ENCODE peak calls at places on chromosomes 6 and 20, in four cellular contexts. O, H, R and B are unnamed samples.

GRCh38 chr6:140178550-140179334 is 804.3 kb upstream of the CITED2 start:
- DNase-seq in O (no peak), H (no peak), R (no peak), B (no peak)

GRCh38 chr6:158933075-158933474 is 66.9 kb downstream of the RSPH3 start:
- DNase-seq in O (no peak), H (no peak), R (no peak), B (no peak)

GRCh38 chr6:79782775-79783174 is 151.6 kb downstream of the SH3BGRL2 start:
- DNase-seq in O (no peak), H (no peak), R (no peak), B (no peak)

GRCh38 chr6:113654396-113654795 is 202.7 kb upstream of the MARCKS start:
- DNase-seq in O (peak), H (peak), R (no peak), B (no peak)

GRCh38 chr6:140979642-140980091 is 1153.1 kb upstream of the GJE1 start:
- DNase-seq in O (no peak), H (no peak), R (no peak), B (no peak)

GRCh38 chr6:149135809-149136208 is 181.7 kb upstream of the TAB2 start:
- DNase-seq in O (no peak), H (no peak), R (no peak), B (no peak)

GRCh38 chr6:135257641-135258405 is 76.7 kb downstream of the MYB start:
- DNase-seq in O (no peak), H (no peak), R (no peak), B (no peak)

GRCh38 chr6:26284537-26285142 is 80.4 kb upstream of the BTN3A2 start:
- DNase-seq in O (no peak), H (peak), R (peak), B (no peak)

GRCh38 chr6:56953597-56954388 is 1.1 kb upstream of the BEND6 start:
- DNase-seq in O (no peak), H (peak), R (peak), B (no peak)

GRCh38 chr6:88982720-88983119 is 19.3 kb upstream of the RNGTT start:
- DNase-seq in O (peak), H (no peak), R (peak), B (no peak)

GRCh38 chr6:6927437-6928361 is 180.1 kb upstream of the RREB1 start:
- DNase-seq in O (no peak), H (no peak), R (no peak), B (no peak)

GRCh38 chr6:117906905-117907599 is at the start of gene SLC35F1:
- DNase-seq in O (no peak), H (no peak), R (no peak), B (no peak)

GRCh38 chr6:147065786-147066185 is 138.4 kb upstream of the STXBP5 start:
- DNase-seq in O (no peak), H (peak), R (no peak), B (no peak)

GRCh38 chr6:138546733-138547185 is 47.5 kb upstream of the NHSL1 start:
- DNase-seq in O (no peak), H (no peak), R (no peak), B (no peak)

GRCh38 chr6:148054219-148054618 is 288.4 kb upstream of the SASH1 start:
- DNase-seq in O (no peak), H (no peak), R (no peak), B (no peak)

GRCh38 chr20:35448788-35449373 is 6.5 kb upstream of the CEP250 start:
- DNase-seq in O (no peak), H (no peak), R (no peak), B (no peak)

GRCh38 chr20:64038252-64038578 is 2.2 kb downstream of the C20orf204 start:
- DNase-seq in O (peak), H (no peak), R (no peak), B (no peak)

GRCh38 chr6:1247058-1247457 is 64.8 kb upstream of the FOXQ1 start:
- DNase-seq in O (no peak), H (no peak), R (no peak), B (no peak)

GRCh38 chr6:15763827-15764226 is 101.0 kb upstream of the DTNBP1 start:
- DNase-seq in O (peak), H (peak), R (no peak), B (no peak)

GRCh38 chr20:49508435-49509199 is 26.1 kb upstream of the KCNB1 start:
- DNase-seq in O (peak), H (no peak), R (peak), B (no peak)

GRCh38 chr6:167090171-167090570 is 32.7 kb upstream of the CCR6 start:
- DNase-seq in O (no peak), H (no peak), R (no peak), B (no peak)

GRCh38 chr6:57013501-57013900 is 33.0 kb upstream of the KIAA1586 start:
- DNase-seq in O (no peak), H (no peak), R (no peak), B (no peak)

GRCh38 chr6:128520436-128521301 is at the start of gene PTPRK:
- DNase-seq in O (peak), H (peak), R (no peak), B (peak)

GRCh38 chr6:25919657-25920056 is 10.8 kb downstream of the SLC17A2 start:
- DNase-seq in O (no peak), H (no peak), R (no peak), B (no peak)

GRCh38 chr6:148711833-148712653 is 34.8 kb upstream of the UST start:
- DNase-seq in O (no peak), H (no peak), R (no peak), B (no peak)

GRCh38 chr6:39428152-39428551 is 105.7 kb upstream of the KCNK16 start:
- DNase-seq in O (no peak), H (no peak), R (no peak), B (peak)

GRCh38 chr6:35209081-35209480 is 4.7 kb upstream of the SCUBE3 start:
- DNase-seq in O (no peak), H (no peak), R (no peak), B (no peak)

GRCh38 chr6:55290736-55291135 is 36.5 kb upstream of the GFRAL start:
- DNase-seq in O (no peak), H (no peak), R (no peak), B (no peak)

GRCh38 chr6:55913213-55914195 is 38.1 kb upstream of the BMP5 start:
- DNase-seq in O (no peak), H (no peak), R (no peak), B (no peak)

GRCh38 chr6:154805288-154805911 is 72.2 kb downstream of the SCAF8 start:
- DNase-seq in O (peak), H (no peak), R (no peak), B (no peak)

GRCh38 chr6:42604150-42604549 is 40.3 kb downstream of the UBR2 start:
- DNase-seq in O (no peak), H (no peak), R (no peak), B (no peak)

GRCh38 chr20:47552996-47553395 is 51.3 kb downstream of the NCOA3 start:
- DNase-seq in O (no peak), H (no peak), R (no peak), B (no peak)

GRCh38 chr6:41531591-41532582 is 14.3 kb upstream of the FOXP4 start:
- DNase-seq in O (no peak), H (peak), R (peak), B (no peak)

DNA sequence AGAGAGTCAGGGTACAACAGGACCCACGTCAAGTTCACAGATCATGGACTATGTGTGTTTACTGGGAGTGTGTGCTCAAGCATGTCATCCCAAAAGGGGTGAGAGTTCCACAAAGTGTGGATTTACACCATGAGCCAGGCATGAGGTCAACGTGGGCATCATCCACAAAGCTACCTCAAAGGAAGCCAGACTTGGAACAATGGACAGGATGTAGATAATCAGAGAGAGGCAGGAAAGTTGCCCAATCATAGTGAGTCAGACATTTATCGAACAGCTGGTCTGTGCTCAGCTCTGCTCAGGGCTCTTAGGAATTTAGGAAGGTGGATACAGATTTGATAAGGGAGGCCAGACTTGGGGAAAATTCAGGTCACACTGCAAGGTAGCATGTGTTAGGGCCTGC is 317.2 kb upstream of the CDYL start:
- DNase-seq in O (no peak), H (no peak), R (no peak), B (no peak)
- H3K27ac ChIP-seq in O (no peak), H (no peak), R (no peak), B (no peak)

GRCh38 chr20:45933231-45934045 is 1.0 kb upstream of the PCIF1 start:
- DNase-seq in O (peak), H (peak), R (peak), B (no peak)

GRCh38 chr20:45935416-45936046 is 1.0 kb downstream of the PCIF1 start:
- DNase-seq in O (no peak), H (no peak), R (no peak), B (no peak)

GRCh38 chr20:45934046-45934586 is 367 bp upstream of the PCIF1 start:
- DNase-seq in O (peak), H (peak), R (no peak), B (no peak)

GRCh38 chr20:45937765-45938164 is 3.3 kb downstream of the PCIF1 start:
- DNase-seq in O (no peak), H (no peak), R (no peak), B (no peak)

GRCh38 chr20:45934587-45935415 is at the start of gene PCIF1:
- DNase-seq in O (peak), H (peak), R (peak), B (no peak)
- TF ChIP-seq POLR2A in O (peak), H (peak), R (peak), B (peak)

GRCh38 chr6:170284866-170285469 is 5.9 kb downstream of the DLL1 start:
- DNase-seq in O (no peak), H (no peak), R (no peak), B (no peak)

GRCh38 chr6:170282512-170283158 is 8.2 kb downstream of the DLL1 start:
- DNase-seq in O (no peak), H (no peak), R (no peak), B (no peak)

GRCh38 chr6:170281331-170282292 is 9.3 kb downstream of the DLL1 start:
- DNase-seq in O (no peak), H (no peak), R (no peak), B (no peak)

GRCh38 chr6:170284126-170284773 is 6.6 kb downstream of the DLL1 start:
- DNase-seq in O (no peak), H (no peak), R (no peak), B (no peak)

GRCh38 chr6:170283212-170284081 is 7.4 kb downstream of the DLL1 start:
- DNase-seq in O (no peak), H (no peak), R (no peak), B (no peak)
- TF ChIP-seq POLR2AphosphoS5 in O (no peak), H (no peak), R (no peak), B (peak)

DNA sequence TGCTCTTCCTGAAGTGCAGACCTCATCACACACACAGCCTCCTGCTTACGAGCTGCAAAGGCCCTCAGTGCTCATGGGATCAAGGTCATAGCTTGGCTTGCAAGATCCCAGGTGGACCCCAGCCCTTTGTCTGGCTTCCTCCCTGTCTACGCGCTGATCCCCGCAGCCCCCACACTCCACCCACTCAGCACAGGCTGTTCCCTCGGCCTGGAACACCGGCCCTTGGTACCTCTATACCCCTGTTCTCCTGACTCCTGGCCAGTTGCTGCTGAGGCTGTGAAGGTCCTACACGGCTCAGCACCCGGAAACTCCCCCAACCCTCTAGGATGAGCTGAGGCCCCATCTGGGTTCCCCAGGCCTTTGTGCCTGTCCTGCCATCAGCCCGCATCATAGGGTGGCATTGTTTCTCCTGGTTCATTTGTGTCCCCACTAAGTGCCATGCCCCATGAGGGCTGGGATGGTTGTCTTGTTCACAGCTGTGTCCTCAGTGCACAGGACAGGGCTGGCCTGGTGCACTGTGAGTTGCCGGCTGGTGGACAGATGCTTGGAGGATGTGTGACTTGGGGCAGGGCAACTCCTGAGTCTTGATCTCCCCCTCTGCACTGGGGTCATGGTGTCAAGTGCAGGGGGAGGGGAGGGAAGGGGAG is 57.0 kb downstream of the ADNP start:
- DNase-seq in O (no peak), H (no peak), R (no peak), B (no peak)
- H3K27ac ChIP-seq in O (no peak), H (no peak), R (no peak), B (no peak)

GRCh38 chr6:111604259-111605099 is 1.2 kb downstream of the TRAF3IP2 start:
- DNase-seq in O (no peak), H (peak), R (no peak), B (peak)
- TF ChIP-seq POLR2A in O (no peak), H (peak), R (no peak), B (no peak)

DNA sequence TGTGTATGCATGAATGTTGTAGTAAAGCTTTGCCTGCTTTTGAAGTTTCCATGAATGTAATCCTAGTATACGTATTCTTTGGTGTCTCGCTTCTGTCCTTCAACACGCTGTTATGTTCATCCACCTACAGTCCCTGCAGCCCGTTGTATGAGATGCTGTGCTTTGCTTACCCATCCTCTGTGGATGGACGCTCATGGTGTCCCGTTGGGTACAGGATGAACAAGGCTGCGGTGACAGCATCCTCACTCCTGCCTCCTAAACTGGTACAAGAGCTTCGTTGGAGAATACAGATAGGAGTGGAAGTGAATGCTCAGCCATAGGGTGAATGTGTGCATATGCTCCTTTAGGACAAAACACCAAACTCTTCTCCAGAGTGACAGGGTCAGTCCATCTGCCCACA is 366.2 kb downstream of the ZFAND3 start:
- DNase-seq in O (no peak), H (no peak), R (no peak), B (peak)
- TF ChIP-seq POLR2AphosphoS5 in O (no peak), H (no peak), R (no peak), B (no peak)

DNA sequence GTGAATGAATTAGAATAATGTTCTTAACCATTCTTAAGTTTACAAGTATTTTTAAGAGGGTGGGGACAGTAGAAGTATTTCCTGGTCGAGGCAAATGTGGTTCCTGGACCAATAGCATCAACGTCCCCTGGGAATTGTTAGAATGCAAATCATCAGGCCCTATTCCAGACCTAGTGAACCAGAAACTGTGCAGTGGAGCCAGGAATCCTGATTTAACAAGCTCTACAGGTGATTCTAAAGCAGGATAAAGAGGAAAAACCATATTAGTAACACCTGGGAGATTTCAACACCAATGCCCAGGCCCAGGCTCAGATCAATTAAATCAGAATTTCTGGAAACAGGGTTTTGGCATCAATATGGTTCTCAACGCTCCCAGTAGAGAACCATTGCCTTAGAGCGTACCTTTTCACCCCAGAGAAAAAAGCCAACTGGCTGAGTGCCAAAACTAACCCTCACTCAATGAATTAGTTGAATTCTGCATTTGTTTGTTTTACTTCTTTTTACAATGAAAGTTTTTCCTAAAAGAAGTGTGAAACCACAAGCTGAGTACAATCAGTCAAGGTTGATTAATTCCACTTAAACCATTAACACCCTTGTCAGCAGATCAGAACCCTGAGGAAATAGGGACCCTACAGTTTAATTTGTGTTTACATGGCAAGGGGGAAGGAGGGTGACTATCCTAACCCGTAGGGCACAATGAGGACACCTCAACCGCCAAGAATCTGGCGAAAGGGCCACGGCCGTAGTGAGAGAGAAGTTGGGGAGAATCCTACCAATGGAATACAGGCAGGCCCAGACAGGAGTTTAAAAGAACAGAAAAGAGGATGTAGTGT is 34.9 kb upstream of the LOC128125822 start:
- DNase-seq in O (no peak), H (no peak), R (peak), B (no peak)
- H3K27ac ChIP-seq in O (no peak), H (no peak), R (no peak), B (no peak)

DNA sequence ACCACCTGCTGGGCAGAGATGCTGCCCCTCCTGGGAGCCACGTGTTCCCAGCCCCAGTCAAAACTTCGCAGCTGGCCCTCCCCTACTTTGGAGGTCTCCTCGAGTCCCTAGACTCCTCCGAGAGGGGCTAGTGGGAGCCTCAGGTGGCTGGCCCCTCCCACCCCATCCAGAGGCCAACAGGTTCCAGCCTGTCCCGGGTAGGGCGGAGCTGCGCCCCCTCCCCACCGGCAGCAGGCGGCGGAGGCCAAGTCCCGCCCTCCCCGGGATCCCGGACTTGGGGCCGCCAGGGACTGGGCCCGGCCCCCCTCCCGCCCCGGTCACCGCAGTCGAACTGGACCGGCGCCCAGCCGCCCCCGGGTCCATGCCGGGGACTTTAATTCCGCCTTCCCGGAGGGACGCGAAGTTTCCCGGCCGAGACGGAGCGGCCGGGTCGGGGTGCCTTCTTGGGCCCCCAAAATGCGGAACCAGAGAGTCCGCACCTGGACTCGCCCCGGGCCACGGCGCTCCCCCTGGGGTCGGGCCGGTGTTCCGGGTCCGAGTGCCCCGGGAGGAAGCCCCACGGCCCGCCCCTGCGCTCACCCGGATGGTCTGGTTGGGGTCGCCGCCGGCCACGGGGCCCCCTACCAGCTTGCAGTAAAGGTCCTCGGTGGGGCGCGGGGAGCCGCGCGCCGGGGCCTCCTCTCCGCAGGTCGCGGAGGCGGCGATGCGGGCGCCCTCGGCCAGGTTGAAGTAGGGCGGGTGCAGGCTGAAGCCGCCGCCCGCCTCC is 559 bp downstream of the LAMA5 start:
- DNase-seq in O (no peak), H (no peak), R (no peak), B (no peak)
- TF ChIP-seq POLR2A in O (no peak), H (no peak), R (no peak), B (no peak)